ENCODE peak calls at places on chromosomes 13 and 19, in six cellular contexts. One of them, this sample, is unnamed.

GRCh38 chr19:53424968-53425597 is 6.7 kb upstream of the ZNF761 start:
- DNase-seq in fibroblast of pulmonary artery: peak; percentile 82
- DNase-seq in Calu3: no peak
- DNase-seq in right lobe of liver: peak; percentile 57
- DNase-seq in astrocyte of the spinal cord: peak; percentile 50
- DNase-seq in fibroblast of mammary gland: peak; percentile 71
- DNase-seq in this sample: no peak

GRCh38 chr13:30745917-30746686 is 10.8 kb downstream of the ALOX5AP start:
- DNase-seq in Calu3: no peak
- DNase-seq in fibroblast of pulmonary artery: no peak
- DNase-seq in astrocyte of the spinal cord: peak; percentile 44
- DNase-seq in right lobe of liver: peak; percentile 54
- DNase-seq in fibroblast of mammary gland: no peak
- DNase-seq in this sample: no peak

GRCh38 chr19:2529473-2529918 is 53.6 kb downstream of the GADD45B start:
- DNase-seq in right lobe of liver: no peak
- DNase-seq in Calu3: peak; percentile 53
- DNase-seq in fibroblast of pulmonary artery: peak; percentile 91
- DNase-seq in astrocyte of the spinal cord: peak; percentile 80
- DNase-seq in fibroblast of mammary gland: peak; percentile 100
- DNase-seq in this sample: no peak

GRCh38 chr19:46494936-46495788 is 505 bp downstream of the PNMA8B start:
- DNase-seq in Calu3: no peak
- DNase-seq in astrocyte of the spinal cord: no peak
- DNase-seq in fibroblast of mammary gland: no peak
- DNase-seq in fibroblast of pulmonary artery: no peak
- DNase-seq in right lobe of liver: no peak
- DNase-seq in this sample: no peak

GRCh38 chr13:101579291-101579802 is 126.9 kb downstream of the ITGBL1 start:
- DNase-seq in right lobe of liver: no peak
- DNase-seq in Calu3: peak; percentile 1
- DNase-seq in astrocyte of the spinal cord: peak; percentile 71
- DNase-seq in fibroblast of pulmonary artery: peak; percentile 51
- DNase-seq in fibroblast of mammary gland: peak; percentile 43
- DNase-seq in this sample: no peak

GRCh38 chr13:83622422-83622784 is 259.9 kb downstream of the SLITRK1 start:
- DNase-seq in fibroblast of pulmonary artery: peak; percentile 25
- DNase-seq in right lobe of liver: no peak
- DNase-seq in fibroblast of mammary gland: no peak
- DNase-seq in astrocyte of the spinal cord: peak; percentile 5
- DNase-seq in Calu3: no peak
- DNase-seq in this sample: no peak

GRCh38 chr13:60969659-60970058 is 446.0 kb downstream of the PCDH20 start:
- DNase-seq in right lobe of liver: no peak
- DNase-seq in astrocyte of the spinal cord: no peak
- DNase-seq in fibroblast of pulmonary artery: no peak
- DNase-seq in Calu3: no peak
- DNase-seq in fibroblast of mammary gland: no peak
- DNase-seq in this sample: no peak

GRCh38 chr13:66102864-66103263 is 1127.3 kb downstream of the PCDH9 start:
- DNase-seq in fibroblast of pulmonary artery: peak; percentile 43
- DNase-seq in right lobe of liver: no peak
- DNase-seq in astrocyte of the spinal cord: peak; percentile 24
- DNase-seq in fibroblast of mammary gland: no peak
- DNase-seq in Calu3: no peak
- DNase-seq in this sample: no peak

GRCh38 chr19:56383826-56384605 is 9.3 kb downstream of the ZNF582 start:
- DNase-seq in right lobe of liver: no peak
- DNase-seq in Calu3: no peak
- DNase-seq in fibroblast of mammary gland: peak; percentile 20
- DNase-seq in fibroblast of pulmonary artery: no peak
- DNase-seq in astrocyte of the spinal cord: no peak
- DNase-seq in this sample: no peak

GRCh38 chr19:16330368-16330801 is 5.8 kb downstream of the KLF2 start:
- DNase-seq in astrocyte of the spinal cord: peak; percentile 87
- DNase-seq in Calu3: peak; percentile 81
- DNase-seq in fibroblast of pulmonary artery: peak; percentile 87
- DNase-seq in fibroblast of mammary gland: peak; percentile 87
- DNase-seq in right lobe of liver: peak; percentile 81
- DNase-seq in this sample: peak; percentile 95

GRCh38 chr13:110268061-110268460 is 38.9 kb downstream of the COL4A1 start:
- DNase-seq in fibroblast of mammary gland: no peak
- DNase-seq in right lobe of liver: no peak
- DNase-seq in fibroblast of pulmonary artery: no peak
- DNase-seq in astrocyte of the spinal cord: no peak
- DNase-seq in Calu3: no peak
- DNase-seq in this sample: no peak

GRCh38 chr13:32443111-32443510 is 15.2 kb upstream of the N4BP2L1 start:
- DNase-seq in astrocyte of the spinal cord: no peak
- DNase-seq in fibroblast of pulmonary artery: peak; percentile 17
- DNase-seq in Calu3: peak; percentile 17
- DNase-seq in right lobe of liver: no peak
- DNase-seq in fibroblast of mammary gland: peak; percentile 41
- DNase-seq in this sample: no peak

GRCh38 chr19:43555185-43555770 is 20.0 kb downstream of the XRCC1 start:
- DNase-seq in right lobe of liver: peak; percentile 64
- DNase-seq in fibroblast of mammary gland: peak; percentile 69
- DNase-seq in astrocyte of the spinal cord: peak; percentile 68
- DNase-seq in Calu3: peak; percentile 87
- DNase-seq in fibroblast of pulmonary artery: peak; percentile 79
- DNase-seq in this sample: no peak

GRCh38 chr13:97275265-97275664 is 53.1 kb downstream of the MBNL2 start:
- DNase-seq in fibroblast of mammary gland: peak; percentile 93
- DNase-seq in right lobe of liver: no peak
- DNase-seq in Calu3: no peak
- DNase-seq in fibroblast of pulmonary artery: peak; percentile 91
- DNase-seq in astrocyte of the spinal cord: peak; percentile 90
- DNase-seq in this sample: no peak

GRCh38 chr19:41376241-41376997 is at the start of gene TMEM91:
- DNase-seq in astrocyte of the spinal cord: no peak
- DNase-seq in fibroblast of mammary gland: peak; percentile 41
- DNase-seq in Calu3: peak; percentile 47
- DNase-seq in right lobe of liver: peak; percentile 48
- DNase-seq in fibroblast of pulmonary artery: peak; percentile 31
- DNase-seq in this sample: no peak

GRCh38 chr19:12333162-12334159 is at the start of gene ZNF563:
- DNase-seq in astrocyte of the spinal cord: peak; percentile 88
- DNase-seq in right lobe of liver: peak; percentile 98
- DNase-seq in fibroblast of pulmonary artery: peak; percentile 93
- DNase-seq in fibroblast of mammary gland: peak; percentile 91
- DNase-seq in Calu3: peak; percentile 93
- DNase-seq in this sample: peak; percentile 98

GRCh38 chr19:34171539-34171876 is 796 bp upstream of the LSM14A start:
- DNase-seq in Calu3: no peak
- DNase-seq in fibroblast of pulmonary artery: peak; percentile 37
- DNase-seq in right lobe of liver: no peak
- DNase-seq in astrocyte of the spinal cord: peak; percentile 64
- DNase-seq in fibroblast of mammary gland: peak; percentile 89
- DNase-seq in this sample: no peak

GRCh38 chr13:65584126-65584525 is 1646.0 kb downstream of the PCDH9 start:
- DNase-seq in astrocyte of the spinal cord: no peak
- DNase-seq in fibroblast of mammary gland: no peak
- DNase-seq in Calu3: no peak
- DNase-seq in fibroblast of pulmonary artery: no peak
- DNase-seq in right lobe of liver: no peak
- DNase-seq in this sample: no peak

GRCh38 chr19:7224205-7224833 is 69.9 kb downstream of the INSR start:
- DNase-seq in astrocyte of the spinal cord: no peak
- DNase-seq in fibroblast of pulmonary artery: peak; percentile 78
- DNase-seq in right lobe of liver: peak; percentile 44
- DNase-seq in Calu3: no peak
- DNase-seq in fibroblast of mammary gland: peak; percentile 68
- DNase-seq in this sample: no peak

GRCh38 chr13:97574926-97575325 is 141.0 kb downstream of the RAP2A start:
- DNase-seq in fibroblast of pulmonary artery: peak; percentile 64
- DNase-seq in fibroblast of mammary gland: peak; percentile 51
- DNase-seq in Calu3: no peak
- DNase-seq in astrocyte of the spinal cord: peak; percentile 3
- DNase-seq in right lobe of liver: no peak
- DNase-seq in this sample: no peak

GRCh38 chr13:95752677-95753076 is 75.7 kb downstream of the DNAJC3 start:
- DNase-seq in fibroblast of mammary gland: no peak
- DNase-seq in Calu3: no peak
- DNase-seq in fibroblast of pulmonary artery: no peak
- DNase-seq in astrocyte of the spinal cord: no peak
- DNase-seq in right lobe of liver: no peak
- DNase-seq in this sample: no peak

GRCh38 chr19:5257155-5258045 is 83.2 kb downstream of the PTPRS start:
- DNase-seq in right lobe of liver: no peak
- DNase-seq in fibroblast of mammary gland: no peak
- DNase-seq in fibroblast of pulmonary artery: no peak
- DNase-seq in astrocyte of the spinal cord: no peak
- DNase-seq in Calu3: no peak
- DNase-seq in this sample: no peak

GRCh38 chr13:60788156-60788829 is 391.3 kb downstream of the TDRD3 start:
- DNase-seq in right lobe of liver: no peak
- DNase-seq in astrocyte of the spinal cord: peak; percentile 33
- DNase-seq in Calu3: no peak
- DNase-seq in fibroblast of pulmonary artery: peak; percentile 23
- DNase-seq in fibroblast of mammary gland: peak; percentile 2
- DNase-seq in this sample: no peak

GRCh38 chr19:13053761-13054604 is 48.7 kb downstream of the LYL1 start:
- DNase-seq in astrocyte of the spinal cord: peak; percentile 95
- DNase-seq in right lobe of liver: peak; percentile 79
- DNase-seq in fibroblast of pulmonary artery: peak; percentile 99
- DNase-seq in fibroblast of mammary gland: peak; percentile 84
- DNase-seq in Calu3: peak; percentile 92
- DNase-seq in this sample: no peak

GRCh38 chr13:32956595-32956933 is 59.7 kb upstream of the KL start:
- DNase-seq in right lobe of liver: no peak
- DNase-seq in fibroblast of pulmonary artery: no peak
- DNase-seq in astrocyte of the spinal cord: no peak
- DNase-seq in Calu3: no peak
- DNase-seq in fibroblast of mammary gland: peak; percentile 34
- DNase-seq in this sample: no peak

GRCh38 chr13:75226755-75227435 is 255.1 kb downstream of the TBC1D4 start:
- DNase-seq in Calu3: no peak
- DNase-seq in fibroblast of pulmonary artery: peak; percentile 85
- DNase-seq in fibroblast of mammary gland: peak; percentile 95
- DNase-seq in right lobe of liver: no peak
- DNase-seq in astrocyte of the spinal cord: peak; percentile 94
- DNase-seq in this sample: no peak

DNA sequence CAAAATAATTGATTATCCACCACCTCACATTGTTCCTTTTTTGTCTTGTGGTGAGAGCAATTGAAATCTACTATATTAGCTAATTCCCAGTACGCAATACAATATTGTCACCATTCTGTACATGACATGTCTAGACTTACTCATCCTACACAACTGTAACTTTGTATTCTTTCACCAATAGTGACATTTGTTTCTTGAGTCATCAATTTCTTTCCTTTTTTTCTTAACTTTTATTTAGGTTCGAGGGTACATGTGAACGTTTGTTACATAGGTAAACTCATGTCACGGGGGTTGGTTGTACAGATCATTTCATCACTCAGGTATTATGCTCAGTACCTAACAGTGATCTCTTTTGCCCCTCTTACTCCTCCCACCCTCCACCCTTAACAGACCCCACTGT is 265.3 kb downstream of the KCNRG start:
- DNase-seq in Calu3: no peak
- DNase-seq in fibroblast of mammary gland: no peak
- DNase-seq in right lobe of liver: no peak
- DNase-seq in fibroblast of pulmonary artery: no peak
- DNase-seq in astrocyte of the spinal cord: no peak
- DNase-seq in this sample: no peak
- TF ChIP-seq CTCF in Calu3: no peak
- TF ChIP-seq CTCF in fibroblast of mammary gland: no peak
- TF ChIP-seq CTCF in right lobe of liver: no peak
- TF ChIP-seq CTCF in fibroblast of pulmonary artery: no peak
- TF ChIP-seq CTCF in astrocyte of the spinal cord: no peak
- TF ChIP-seq CTCF in this sample: no peak

GRCh38 chr13:34502011-34502410 is 440.1 kb upstream of the NBEA start:
- DNase-seq in fibroblast of pulmonary artery: no peak
- DNase-seq in right lobe of liver: no peak
- DNase-seq in fibroblast of mammary gland: no peak
- DNase-seq in astrocyte of the spinal cord: no peak
- DNase-seq in Calu3: no peak
- DNase-seq in this sample: no peak

GRCh38 chr13:34507630-34508029 is 434.4 kb upstream of the NBEA start:
- DNase-seq in Calu3: no peak
- DNase-seq in right lobe of liver: no peak
- DNase-seq in fibroblast of mammary gland: no peak
- DNase-seq in fibroblast of pulmonary artery: no peak
- DNase-seq in astrocyte of the spinal cord: no peak
- DNase-seq in this sample: no peak

GRCh38 chr13:34502621-34503020 is 439.4 kb upstream of the NBEA start:
- DNase-seq in right lobe of liver: no peak
- DNase-seq in astrocyte of the spinal cord: no peak
- DNase-seq in fibroblast of pulmonary artery: no peak
- DNase-seq in Calu3: no peak
- DNase-seq in fibroblast of mammary gland: no peak
- DNase-seq in this sample: no peak

DNA sequence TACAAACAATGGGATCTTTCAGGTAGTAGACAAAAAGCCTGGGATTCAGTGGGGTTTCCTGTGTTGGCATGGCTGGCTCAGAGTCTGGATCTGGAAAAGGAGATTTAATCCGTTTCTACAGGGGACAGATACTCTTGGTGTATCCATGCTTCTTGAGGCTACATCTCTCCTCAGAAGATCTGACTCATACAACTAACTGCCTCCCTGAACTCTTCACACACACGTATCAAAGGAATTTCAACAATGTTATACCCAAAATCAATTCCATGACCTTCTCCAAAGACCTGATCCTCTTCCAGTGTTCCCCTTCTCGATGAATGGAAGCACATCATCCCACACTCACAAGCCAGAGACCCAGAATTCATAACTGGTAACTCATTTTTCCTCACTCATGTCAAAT is 435.3 kb upstream of the NBEA start:
- DNase-seq in fibroblast of pulmonary artery: no peak
- DNase-seq in fibroblast of mammary gland: no peak
- DNase-seq in Calu3: no peak
- DNase-seq in astrocyte of the spinal cord: no peak
- DNase-seq in right lobe of liver: no peak
- DNase-seq in this sample: no peak
- TF ChIP-seq CTCF in fibroblast of pulmonary artery: no peak
- TF ChIP-seq CTCF in fibroblast of mammary gland: no peak
- TF ChIP-seq CTCF in Calu3: no peak
- TF ChIP-seq CTCF in astrocyte of the spinal cord: no peak
- TF ChIP-seq CTCF in right lobe of liver: no peak
- TF ChIP-seq CTCF in this sample: no peak

DNA sequence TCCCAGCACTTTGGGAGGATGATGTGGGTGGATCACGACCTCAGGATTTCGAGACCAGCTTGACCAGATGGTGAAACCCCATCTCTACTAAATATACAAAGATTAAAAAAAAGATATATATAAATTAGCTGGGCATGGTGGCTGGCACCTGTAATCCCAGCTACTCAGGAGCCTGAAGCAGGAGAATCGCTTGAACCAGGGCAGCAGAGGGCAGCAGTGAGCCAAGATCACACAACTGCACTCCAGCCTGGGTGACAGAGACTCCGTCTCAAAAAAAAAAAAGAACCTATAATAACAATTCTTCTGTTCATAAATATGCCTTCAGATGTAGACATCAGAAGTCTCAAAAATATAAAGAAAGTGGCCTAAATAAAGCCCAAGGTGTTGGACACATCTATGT is 7.6 kb downstream of the ZNF737 start:
- DNase-seq in astrocyte of the spinal cord: no peak
- DNase-seq in fibroblast of pulmonary artery: no peak
- DNase-seq in right lobe of liver: peak; percentile 22
- DNase-seq in Calu3: no peak
- DNase-seq in fibroblast of mammary gland: no peak
- DNase-seq in this sample: no peak
- TF ChIP-seq CTCF in astrocyte of the spinal cord: no peak
- TF ChIP-seq CTCF in fibroblast of pulmonary artery: no peak
- TF ChIP-seq CTCF in right lobe of liver: no peak
- TF ChIP-seq CTCF in Calu3: no peak
- TF ChIP-seq CTCF in fibroblast of mammary gland: no peak
- TF ChIP-seq CTCF in this sample: no peak

GRCh38 chr13:80338781-80339577 is 1.9 kb downstream of the SPRY2 start:
- DNase-seq in fibroblast of mammary gland: peak; percentile 79
- DNase-seq in astrocyte of the spinal cord: peak; percentile 84
- DNase-seq in Calu3: peak; percentile 43
- DNase-seq in right lobe of liver: peak; percentile 80
- DNase-seq in fibroblast of pulmonary artery: peak; percentile 87
- DNase-seq in this sample: no peak
- TF ChIP-seq CTCF in fibroblast of mammary gland: peak; percentile 9
- TF ChIP-seq CTCF in astrocyte of the spinal cord: peak; percentile 31
- TF ChIP-seq CTCF in Calu3: no peak
- TF ChIP-seq CTCF in right lobe of liver: peak; percentile 20
- TF ChIP-seq CTCF in fibroblast of pulmonary artery: peak; percentile 33
- TF ChIP-seq CTCF in this sample: peak; percentile 58